ENCODE peak calls at places on chromosomes 6 and 20, in five cellular contexts. P is GM12865, T is cardiac fibroblast, N is HL-60, B is NT2/D1. S is an unnamed sample.

GRCh38 chr20:5776074-5776473 is 25.9 kb downstream of the SHLD1 start:
- DNase-seq in P (no peak), T (no peak), N (no peak), B (no peak), S (no peak)

GRCh38 chr20:48563191-48563884 is 264.5 kb downstream of the PREX1 start:
- DNase-seq in P (no peak), T (no peak), N (no peak), B (no peak), S (no peak)

GRCh38 chr6:117079946-117080345 is 185.4 kb upstream of the VGLL2 start:
- DNase-seq in P (no peak), T (no peak), N (no peak), B (no peak), S (no peak)

GRCh38 chr20:4341804-4342560 is 326.6 kb upstream of the RNF24 start:
- DNase-seq in P (no peak), T (peak), N (no peak), B (no peak), S (peak)

GRCh38 chr6:148885154-148885870 is 138.5 kb downstream of the UST start:
- DNase-seq in P (no peak), T (no peak), N (no peak), B (no peak), S (peak)

GRCh38 chr6:3607171-3607570 is 144.3 kb downstream of the PXDC1 start:
- DNase-seq in P (no peak), T (no peak), N (no peak), B (no peak), S (no peak)

GRCh38 chr6:31834367-31834703 is 6.8 kb downstream of the HSPA1B start:
- DNase-seq in P (peak), T (peak), N (peak), B (peak), S (peak)

GRCh38 chr6:49939993-49940498 is 23.9 kb downstream of the DEFB114 start:
- DNase-seq in P (no peak), T (no peak), N (no peak), B (no peak), S (no peak)

GRCh38 chr6:79864001-79864400 is 83.4 kb downstream of the ELOVL4 start:
- DNase-seq in P (no peak), T (no peak), N (no peak), B (no peak), S (no peak)

GRCh38 chr20:46243707-46244628 is 64.3 kb downstream of the CDH22 start:
- DNase-seq in P (no peak), T (no peak), N (no peak), B (no peak), S (peak)

GRCh38 chr6:137692806-137693205 is 174.3 kb upstream of the TNFAIP3 start:
- DNase-seq in P (no peak), T (no peak), N (no peak), B (no peak), S (peak)

GRCh38 chr6:75893058-75893775 is 144.2 kb downstream of the MYO6 start:
- DNase-seq in P (peak), T (peak), N (peak), B (peak), S (peak)

GRCh38 chr6:167699141-167700036 is 127.3 kb upstream of the AFDN start:
- DNase-seq in P (peak), T (peak), N (peak), B (no peak), S (peak)

GRCh38 chr6:48628316-48628715 is 517.3 kb upstream of the PTCHD4 start:
- DNase-seq in P (no peak), T (peak), N (no peak), B (no peak), S (no peak)

GRCh38 chr20:14521016-14521415 is 183.6 kb upstream of the FLRT3 start:
- DNase-seq in P (no peak), T (no peak), N (no peak), B (no peak), S (no peak)

GRCh38 chr6:26553264-26553738 is 15.1 kb downstream of the HMGN4 start:
- DNase-seq in P (peak), T (peak), N (no peak), B (no peak), S (peak)

GRCh38 chr6:26554669-26555504 is 16.7 kb downstream of the HMGN4 start:
- DNase-seq in P (peak), T (peak), N (no peak), B (no peak), S (peak)

GRCh38 chr6:26553739-26554668 is 15.8 kb downstream of the HMGN4 start:
- DNase-seq in P (peak), T (peak), N (peak), B (no peak), S (peak)

GRCh38 chr6:26552205-26552604 is 14.0 kb downstream of the HMGN4 start:
- DNase-seq in P (no peak), T (no peak), N (no peak), B (no peak), S (no peak)

DNA sequence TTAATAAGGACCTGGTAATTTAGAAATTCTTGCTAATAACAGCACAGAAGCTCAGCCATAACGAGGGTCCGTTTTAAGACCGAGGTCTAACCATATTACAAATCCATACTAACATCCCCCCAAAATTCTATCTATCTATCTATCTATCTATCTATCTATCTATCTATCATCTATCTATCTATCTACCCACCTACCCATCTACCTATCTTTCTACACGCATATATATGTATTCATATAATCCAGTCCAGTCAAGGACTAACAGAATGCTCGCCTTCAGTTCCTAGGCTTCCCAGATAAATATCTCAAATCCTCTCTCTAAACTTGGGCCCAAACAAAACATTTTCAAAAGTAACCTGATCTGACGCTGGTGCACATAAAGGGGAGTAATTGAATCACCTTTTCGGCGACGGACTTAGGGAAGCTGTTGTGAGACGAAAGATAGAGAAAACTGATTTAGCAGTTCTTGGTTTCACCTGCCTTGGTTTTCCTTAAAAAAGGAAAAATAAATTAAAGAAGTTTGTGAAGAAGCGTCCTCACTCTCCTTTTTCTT is 14.5 kb downstream of the HMGN4 start:
- DNase-seq in P (no peak), T (no peak), N (no peak), B (no peak), S (no peak)
- H3K4me3 ChIP-seq in P (peak), T (peak), N (peak), B (peak), S (peak)

DNA sequence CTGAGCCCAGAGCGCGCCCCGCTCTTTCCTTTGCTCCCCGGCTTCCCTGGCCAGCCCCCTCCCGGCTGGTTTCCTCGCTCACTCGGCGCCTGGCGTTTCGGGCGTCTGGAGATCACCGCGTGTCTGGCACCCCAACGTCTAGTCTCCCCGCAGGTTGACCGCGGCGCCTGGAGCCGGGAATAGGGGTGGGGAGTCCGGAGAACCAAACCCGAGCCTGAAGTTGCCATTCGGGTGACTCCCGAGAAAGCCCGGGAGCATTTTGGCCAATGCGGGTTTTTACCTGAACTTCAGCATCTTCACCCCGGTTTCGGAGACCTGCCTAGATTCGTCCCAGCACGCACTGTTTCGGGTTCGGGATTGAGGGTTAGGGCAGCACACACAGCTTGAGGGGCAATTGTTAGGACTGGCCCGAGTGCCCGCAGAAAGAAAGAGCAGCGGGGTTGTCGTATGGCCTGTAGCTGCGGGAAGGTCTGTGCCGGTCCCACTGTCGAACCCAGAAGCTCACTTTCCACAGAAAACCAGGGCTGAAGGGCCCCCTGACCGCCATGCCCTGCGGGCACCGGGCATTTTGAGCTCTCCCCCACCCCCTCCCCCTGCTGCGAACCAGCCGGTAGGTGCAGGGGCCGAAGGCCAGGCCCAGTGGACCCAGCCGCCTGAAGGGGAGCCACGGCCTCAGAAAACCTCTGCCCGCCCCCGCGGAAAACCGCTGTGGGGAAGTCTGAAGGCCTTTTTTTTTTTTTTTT is 2.1 kb downstream of the FOXP4 start:
- DNase-seq in P (peak), T (no peak), N (no peak), B (no peak), S (no peak)
- H3K4me3 ChIP-seq in P (peak), T (peak), N (peak), B (peak), S (peak)

GRCh38 chr6:16570946-16571345 is 190.3 kb downstream of the ATXN1 start:
- DNase-seq in P (no peak), T (no peak), N (no peak), B (no peak), S (no peak)
- H3K4me3 ChIP-seq in P (no peak), T (no peak), N (no peak), B (no peak), S (no peak)

GRCh38 chr6:152705327-152705726 is 7.6 kb downstream of the MYCT1 start:
- DNase-seq in P (no peak), T (no peak), N (no peak), B (no peak), S (no peak)
- H3K4me3 ChIP-seq in P (no peak), T (no peak), N (no peak), B (no peak), S (no peak)

GRCh38 chr6:111861321-111861938 is 11.8 kb downstream of the FYN start:
- DNase-seq in P (no peak), T (no peak), N (no peak), B (no peak), S (no peak)

GRCh38 chr6:111862727-111863126 is 10.5 kb downstream of the FYN start:
- DNase-seq in P (no peak), T (no peak), N (no peak), B (no peak), S (no peak)

GRCh38 chr6:111864138-111865048 is 8.9 kb downstream of the FYN start:
- DNase-seq in P (no peak), T (no peak), N (no peak), B (no peak), S (no peak)

GRCh38 chr6:111865049-111865585 is 8.1 kb downstream of the FYN start:
- DNase-seq in P (peak), T (no peak), N (no peak), B (no peak), S (no peak)

GRCh38 chr6:111862314-111862713 is 10.9 kb downstream of the FYN start:
- DNase-seq in P (no peak), T (no peak), N (no peak), B (no peak), S (no peak)
- H3K4me3 ChIP-seq in P (no peak), T (no peak), N (no peak), B (no peak), S (no peak)